ENCODE peak calls at places on chromosomes 2 and 18, in four cellular contexts. U is WTC11, L is K562, B is H1. O is an unnamed sample.
A peak's percentile ranks its signal among the peaks of the same experiment; 100 is the strongest.

GRCh38 chr2:31362581-31362980 is 52.0 kb downstream of the XDH start:
- DNase-seq in U (no peak), L (no peak), B (no peak), O (no peak)

GRCh38 chr2:32135409-32135808 is 30.3 kb upstream of the SLC30A6 start:
- DNase-seq in U (no peak), L (peak; percentile 61), B (no peak), O (peak; percentile 42)

GRCh38 chr2:171718720-171719119 is 31.5 kb downstream of the DYNC1I2 start:
- DNase-seq in U (no peak), L (no peak), B (no peak), O (no peak)

GRCh38 chr2:224085811-224086210 is 46.7 kb upstream of the SERPINE2 start:
- DNase-seq in U (no peak), L (no peak), B (no peak), O (no peak)

GRCh38 chr2:39871291-39871761 is 92.3 kb upstream of the THUMPD2 start:
- DNase-seq in U (no peak), L (no peak), B (no peak), O (peak; percentile 11)

GRCh38 chr2:215950009-215950408 is 63.3 kb downstream of the MREG start:
- DNase-seq in U (no peak), L (no peak), B (no peak), O (peak; percentile 32)

GRCh38 chr2:238391042-238391441 is 35.7 kb upstream of the ASB1 start:
- DNase-seq in U (no peak), L (no peak), B (no peak), O (no peak)

GRCh38 chr2:109715302-109715937 is 78.7 kb upstream of the RGPD5 start:
- DNase-seq in U (peak; percentile 25), L (no peak), B (no peak), O (no peak)

GRCh38 chr2:110744429-110744828 is 12.1 kb downstream of the ACOXL start:
- DNase-seq in U (no peak), L (no peak), B (no peak), O (no peak)

GRCh38 chr2:189254268-189254883 is 74.8 kb upstream of the COL5A2 start:
- DNase-seq in U (no peak), L (no peak), B (no peak), O (peak; percentile 7)

GRCh38 chr2:20560891-20561702 is 89.8 kb downstream of the HS1BP3 start:
- DNase-seq in U (no peak), L (no peak), B (no peak), O (no peak)

GRCh38 chr2:110716959-110717645 is 15.3 kb upstream of the ACOXL start:
- DNase-seq in U (no peak), L (no peak), B (no peak), O (no peak)

GRCh38 chr18:3256693-3257626 is 5.0 kb upstream of the MYL12B start:
- DNase-seq in U (no peak), L (no peak), B (no peak), O (no peak)

GRCh38 chr2:37855283-37856041 is 69.6 kb upstream of the RMDN2 start:
- DNase-seq in U (no peak), L (no peak), B (no peak), O (no peak)

GRCh38 chr2:31137211-31138036 is 816 bp downstream of the GALNT14 start:
- DNase-seq in U (peak; percentile 20), L (no peak), B (peak; percentile 71), O (peak; percentile 88)

GRCh38 chr18:61503688-61504087 is 170.5 kb downstream of the CDH20 start:
- DNase-seq in U (no peak), L (no peak), B (no peak), O (no peak)

GRCh38 chr18:6521804-6522418 is 107.2 kb upstream of the L3MBTL4 start:
- DNase-seq in U (peak; percentile 83), L (peak; percentile 40), B (peak; percentile 85), O (no peak)

GRCh38 chr2:240688563-240688919 is 3.1 kb upstream of the AQP12A start:
- DNase-seq in U (no peak), L (no peak), B (peak; percentile 33), O (no peak)

GRCh38 chr2:6645672-6646071 is 220.0 kb downstream of the CMPK2 start:
- DNase-seq in U (no peak), L (no peak), B (no peak), O (no peak)

GRCh38 chr2:101295895-101296294 is 12.6 kb downstream of the RNF149 start:
- DNase-seq in U (no peak), L (no peak), B (no peak), O (no peak)

GRCh38 chr2:240958366-240959213 is 39.8 kb upstream of the SNED1 start:
- DNase-seq in U (no peak), L (no peak), B (peak; percentile 40), O (peak; percentile 39)

GRCh38 chr2:175854149-175854548 is 147.9 kb downstream of the LNPK start:
- DNase-seq in U (no peak), L (no peak), B (no peak), O (no peak)

GRCh38 chr2:201643216-201643651 is at the start of gene TMEM237:
- DNase-seq in U (peak; percentile 40), L (peak; percentile 35), B (peak; percentile 67), O (peak; percentile 84)

GRCh38 chr18:12645751-12646203 is 12.1 kb downstream of the SPIRE1 start:
- DNase-seq in U (no peak), L (no peak), B (no peak), O (no peak)

GRCh38 chr2:187545238-187545751 is 8.9 kb downstream of the TFPI start:
- DNase-seq in U (no peak), L (no peak), B (no peak), O (no peak)

GRCh38 chr2:214800180-214800579 is 9.3 kb downstream of the BARD1 start:
- DNase-seq in U (no peak), L (no peak), B (no peak), O (no peak)

GRCh38 chr2:232432598-232433184 is 23.3 kb upstream of the ALPI start:
- DNase-seq in U (peak; percentile 85), L (no peak), B (peak; percentile 87), O (peak; percentile 15)

GRCh38 chr2:8472545-8473361 is 209.1 kb upstream of the ID2 start:
- DNase-seq in U (no peak), L (no peak), B (no peak), O (no peak)

GRCh38 chr2:79120194-79120713 is at the start of gene REG1A:
- DNase-seq in U (no peak), L (no peak), B (no peak), O (no peak)

GRCh38 chr18:9642799-9643445 is 28.6 kb upstream of the PPP4R1 start:
- DNase-seq in U (no peak), L (no peak), B (no peak), O (no peak)

GRCh38 chr2:131077182-131077846 is 15.9 kb downstream of the FAM168B start:
- DNase-seq in U (no peak), L (no peak), B (no peak), O (no peak)

GRCh38 chr18:58682429-58683069 is 11.3 kb downstream of the MALT1 start:
- DNase-seq in U (no peak), L (no peak), B (no peak), O (no peak)

GRCh38 chr18:58692420-58693185 is 21.3 kb downstream of the MALT1 start:
- DNase-seq in U (no peak), L (no peak), B (no peak), O (no peak)

GRCh38 chr18:58690259-58690658 is 19.0 kb downstream of the MALT1 start:
- DNase-seq in U (no peak), L (no peak), B (no peak), O (no peak)

GRCh38 chr18:58691256-58691655 is 20.0 kb downstream of the MALT1 start:
- DNase-seq in U (no peak), L (no peak), B (no peak), O (no peak)

DNA sequence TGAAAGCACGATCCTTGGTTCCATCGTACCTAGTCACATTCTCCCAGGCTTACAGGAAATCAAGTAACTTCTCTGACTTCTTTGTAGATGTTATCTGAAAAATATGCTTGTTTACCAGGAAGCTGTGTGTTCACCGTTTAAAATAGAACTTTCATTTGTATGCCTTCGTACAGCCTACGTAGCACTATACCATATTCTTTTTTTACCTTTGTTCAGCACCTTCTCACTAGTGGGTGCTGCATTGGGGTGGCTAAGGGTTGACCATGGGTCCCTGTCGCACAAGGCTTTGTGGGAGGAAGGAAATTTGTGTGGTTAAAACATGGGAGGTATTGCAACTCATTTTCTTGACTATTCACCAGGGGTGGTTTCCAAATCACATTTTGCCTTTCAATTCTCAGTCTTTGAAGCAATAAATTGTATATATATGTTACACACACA is 16.6 kb downstream of the MALT1 start:
- DNase-seq in U (no peak), L (no peak), B (no peak), O (no peak)
- TF ChIP-seq TEAD4 in U (no peak), L (no peak), B (no peak), O (no peak)

DNA sequence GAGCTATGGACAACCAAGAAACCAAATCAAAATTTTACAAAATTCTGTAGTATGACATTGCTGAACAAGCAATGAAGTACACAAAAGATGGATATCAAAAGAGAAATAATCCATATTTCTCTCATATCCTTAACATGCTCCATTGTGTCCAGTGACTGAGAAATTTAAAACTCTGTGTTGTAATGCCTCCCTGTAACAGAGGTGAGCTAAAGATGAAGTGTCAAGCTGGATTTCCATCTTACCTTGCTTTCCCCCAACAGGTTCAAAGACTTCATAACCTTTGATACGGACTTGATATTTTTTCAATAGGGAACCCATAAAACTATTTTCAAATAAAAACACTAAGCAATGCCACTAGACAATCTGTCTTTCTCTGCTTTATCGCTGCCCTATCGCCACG is 95.7 kb upstream of the SERTAD2 start:
- DNase-seq in U (no peak), L (no peak), B (no peak), O (no peak)
- TF ChIP-seq TEAD4 in U (no peak), L (no peak), B (no peak), O (no peak)

DNA sequence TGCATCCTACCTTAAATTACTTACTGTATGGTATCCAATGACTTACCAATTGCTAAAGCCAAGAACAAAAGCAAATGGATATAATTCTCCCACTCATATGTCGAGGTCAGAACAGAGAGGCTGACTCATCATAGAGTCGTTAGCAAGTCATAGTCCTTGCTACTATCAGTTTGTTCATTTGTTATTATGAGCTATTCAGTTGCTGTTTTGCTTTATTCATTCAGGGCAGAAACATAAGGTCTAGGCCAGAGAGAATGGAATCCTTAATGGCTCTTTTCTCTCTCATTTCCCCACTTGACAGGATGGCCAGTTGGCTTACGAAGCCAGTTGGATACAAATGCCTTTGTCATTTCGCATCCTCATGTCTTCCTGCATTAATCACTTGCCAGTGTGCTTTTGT is 62.3 kb upstream of the ACVR2A start:
- DNase-seq in U (no peak), L (peak; percentile 16), B (no peak), O (no peak)
- TF ChIP-seq TEAD4 in U (no peak), L (no peak), B (no peak), O (no peak)

GRCh38 chr2:53129851-53130250 is 637.8 kb upstream of the CHAC2 start:
- DNase-seq in U (no peak), L (no peak), B (no peak), O (no peak)
- TF ChIP-seq TEAD4 in U (no peak), L (no peak), B (no peak), O (peak; percentile 28)

O was measured in SK-N-SH.